ENCODE peak calls at places on chromosome 7, in four cellular contexts. P is hippocampal formation, V is NCI-H510A, C is fibroblast of pulmonary artery. A is an unnamed sample.

GRCh38 chr7:135928136-135928535 is 49.0 kb downstream of the MTPN start:
- DNase-seq in P (no peak), V (no peak), C (no peak), A (no peak)

GRCh38 chr7:29349362-29349761 is 154.8 kb downstream of the CHN2 start:
- DNase-seq in C (no peak), V (no peak), P (no peak), A (no peak)

GRCh38 chr7:12683678-12684077 is 3.8 kb upstream of the ARL4A start:
- DNase-seq in P (no peak), V (no peak), C (peak; percentile 51), A (no peak)

GRCh38 chr7:1902231-1902855 is 232.3 kb downstream of the ELFN1 start:
- DNase-seq in P (no peak), V (no peak), C (no peak), A (peak; percentile 14)

GRCh38 chr7:9958461-9958860 is 1015.2 kb upstream of the PHF14 start:
- DNase-seq in V (no peak), P (no peak), C (no peak), A (no peak)

GRCh38 chr7:47873767-47874166 is 74.5 kb downstream of the PKD1L1 start:
- DNase-seq in C (no peak), P (no peak), V (no peak), A (no peak)

GRCh38 chr7:32890010-32890552 is 1.5 kb downstream of the KBTBD2 start:
- DNase-seq in V (no peak), C (peak; percentile 57), P (no peak), A (no peak)

GRCh38 chr7:24102988-24103387 is 181.0 kb upstream of the NPY start:
- DNase-seq in P (no peak), C (no peak), V (no peak), A (no peak)

GRCh38 chr7:157208758-157209413 is 70.2 kb downstream of the UBE3C start:
- DNase-seq in V (no peak), P (no peak), C (no peak), A (no peak)

GRCh38 chr7:148727501-148728278 is 29.0 kb downstream of the CUL1 start:
- DNase-seq in C (no peak), P (no peak), V (no peak), A (no peak)

GRCh38 chr7:26616235-26616634 is 248.2 kb downstream of the SKAP2 start:
- DNase-seq in C (no peak), V (no peak), P (no peak), A (no peak)

GRCh38 chr7:110839866-110840265 is 251.1 kb upstream of the LRRN3 start:
- DNase-seq in V (peak; percentile 37), P (no peak), C (peak; percentile 78), A (no peak)

GRCh38 chr7:76259124-76260086 is 43.1 kb upstream of the HSPB1 start:
- DNase-seq in P (no peak), C (no peak), V (no peak), A (no peak)

GRCh38 chr7:25998499-25998898 is 153.5 kb upstream of the NFE2L3 start:
- DNase-seq in P (no peak), C (no peak), V (no peak), A (no peak)

GRCh38 chr7:73556208-73557107 is 1.0 kb downstream of the BCL7B start:
- DNase-seq in P (no peak), V (no peak), C (no peak), A (no peak)

GRCh38 chr7:106053109-106053508 is 59.0 kb downstream of the SYPL1 start:
- DNase-seq in P (no peak), C (no peak), V (no peak), A (no peak)

GRCh38 chr7:77425151-77426051 is 9.3 kb upstream of the GSAP start:
- DNase-seq in P (no peak), V (no peak), C (peak; percentile 56), A (no peak)

GRCh38 chr7:8379264-8379663 is 54.1 kb upstream of the NXPH1 start:
- DNase-seq in V (no peak), P (peak; percentile 78), C (no peak), A (no peak)

GRCh38 chr7:39952378-39952777 is 2.3 kb downstream of the CDK13 start:
- DNase-seq in V (no peak), C (peak; percentile 31), P (no peak), A (no peak)

GRCh38 chr7:33831389-33832118 is 73.8 kb upstream of the BMPER start:
- DNase-seq in P (no peak), V (peak; percentile 42), C (peak; percentile 61), A (no peak)

GRCh38 chr7:101173752-101174244 is 6.3 kb downstream of the NAT16 start:
- DNase-seq in V (no peak), P (no peak), C (peak; percentile 58), A (peak; percentile 53)

GRCh38 chr7:150666412-150666811 is 19.1 kb upstream of the GIMAP2 start:
- DNase-seq in P (no peak), V (no peak), C (no peak), A (no peak)

GRCh38 chr7:51077951-51078350 is 238.7 kb downstream of the COBL start:
- DNase-seq in V (no peak), P (no peak), C (no peak), A (no peak)

GRCh38 chr7:148773344-148773743 is 74.6 kb downstream of the CUL1 start:
- DNase-seq in V (peak; percentile 60), C (no peak), P (no peak), A (peak; percentile 27)

GRCh38 chr7:151517601-151518104 is 2.0 kb downstream of the RHEB start:
- DNase-seq in P (no peak), C (no peak), V (no peak), A (no peak)

GRCh38 chr7:95861041-95861440 is 88.7 kb downstream of the DYNC1I1 start:
- DNase-seq in V (no peak), C (no peak), P (no peak), A (no peak)

GRCh38 chr7:6536262-6536770 is 14.9 kb downstream of the GRID2IP start:
- DNase-seq in V (no peak), C (no peak), P (no peak), A (no peak)

GRCh38 chr7:18257711-18258110 is 230.1 kb upstream of the PRPS1L1 start:
- DNase-seq in P (no peak), C (peak; percentile 66), V (no peak), A (no peak)

GRCh38 chr7:45081670-45081974 is 7.1 kb downstream of the NACAD start:
- DNase-seq in P (no peak), V (no peak), C (no peak), A (no peak)

GRCh38 chr7:105675873-105676484 is 94.7 kb upstream of the EFCAB10 start:
- DNase-seq in C (no peak), P (no peak), V (peak; percentile 63), A (peak; percentile 84)

GRCh38 chr7:5692112-5692844 is 89.2 kb downstream of the RNF216 start:
- DNase-seq in V (no peak), C (peak; percentile 97), P (peak; percentile 64), A (no peak)

GRCh38 chr7:132519936-132520335 is 56.3 kb downstream of the PLXNA4 start:
- DNase-seq in P (no peak), V (no peak), C (no peak), A (no peak)

GRCh38 chr7:112129655-112130323 is 76.4 kb downstream of the DOCK4 start:
- DNase-seq in P (no peak), V (peak; percentile 43), C (no peak), A (no peak)

GRCh38 chr7:41579961-41580935 is 122.6 kb downstream of the INHBA start:
- DNase-seq in V (no peak), C (peak; percentile 84), P (no peak), A (no peak)

GRCh38 chr7:34225193-34225592 is 319.9 kb downstream of the BMPER start:
- DNase-seq in C (no peak), V (peak; percentile 70), P (no peak), A (no peak)

GRCh38 chr7:99365318-99366141 is 9.0 kb upstream of the ARPC1B start:
- DNase-seq in P (no peak), V (no peak), C (no peak), A (peak; percentile 58)

GRCh38 chr7:37908221-37908788 is 8.3 kb downstream of the SFRP4 start:
- DNase-seq in P (no peak), V (no peak), C (peak; percentile 83), A (no peak)

A was measured in CD8-positive, alpha-beta T cell.